ENCODE peak calls at places on chromosomes 11 and 22, in ten cellular contexts. O, T, H, Q, B, I, S, F, N and U are unnamed samples. For H3K36me3, the result is how much of the 10 kb centered on the place peaks cover.

GRCh38 chr11:5258543-5259262 is 4.1 kb upstream of the HBG2 start:
- DNase-seq in F (no peak), Q (no peak), T (no peak), N (no peak), O (no peak), H (no peak), I (no peak), S (no peak), B (peak), U (no peak)

GRCh38 chr11:47924184-47924671 is 56.1 kb upstream of the PTPRJ start:
- DNase-seq in O (no peak), N (no peak), T (no peak), I (peak), F (no peak), S (peak), B (no peak), H (no peak), Q (peak), U (no peak)

GRCh38 chr22:30185129-30185528 is 61.4 kb downstream of the LIF start:
- DNase-seq in B (no peak), F (no peak), O (no peak), T (no peak), S (peak), I (no peak), N (no peak), H (no peak), Q (no peak), U (no peak)

GRCh38 chr11:68021167-68021787 is 9.2 kb upstream of the NDUFS8 start:
- DNase-seq in Q (no peak), O (no peak), I (no peak), H (no peak), N (no peak), S (peak), B (no peak), F (no peak), T (no peak), U (no peak)

GRCh38 chr22:31218565-31219262 is 6.6 kb downstream of the LIMK2 start:
- DNase-seq in S (no peak), N (no peak), T (no peak), H (no peak), B (no peak), O (no peak), Q (no peak), F (no peak), I (no peak), U (no peak)

GRCh38 chr11:104892723-104893511 is 5.3 kb downstream of the CASP12 start:
- DNase-seq in S (peak), H (no peak), Q (no peak), F (no peak), T (no peak), N (no peak), B (peak), O (no peak), I (peak), U (no peak)

GRCh38 chr22:49228431-49229037 is 599.1 kb downstream of the BRD1 start:
- DNase-seq in N (no peak), Q (peak), B (no peak), I (no peak), O (no peak), F (no peak), T (no peak), S (no peak), H (no peak), U (no peak)

GRCh38 chr22:35230839-35231584 is 26.3 kb upstream of the HMGXB4 start:
- DNase-seq in F (no peak), Q (no peak), I (no peak), B (no peak), O (no peak), H (no peak), T (no peak), N (no peak), S (peak), U (no peak)

GRCh38 chr22:16917144-16918003 is 90.6 kb downstream of the GAB4 start:
- DNase-seq in H (peak), T (peak), B (peak), F (peak), O (peak), Q (peak), N (peak), S (peak), I (no peak), U (no peak)

GRCh38 chr11:235180-235997 is 753 bp downstream of the SIRT3 start:
- DNase-seq in F (no peak), I (no peak), S (no peak), T (no peak), N (no peak), Q (peak), H (no peak), O (no peak), B (no peak), U (no peak)

GRCh38 chr22:30420401-30421178 is 5.0 kb upstream of the MTFP1 start:
- DNase-seq in N (no peak), O (no peak), Q (no peak), B (no peak), I (peak), H (no peak), S (peak), T (no peak), F (no peak), U (no peak)

GRCh38 chr22:32736746-32737145 is 64.8 kb upstream of the TIMP3 start:
- DNase-seq in F (no peak), I (no peak), T (no peak), H (no peak), Q (no peak), S (no peak), O (no peak), B (no peak), N (no peak), U (no peak)

GRCh38 chr22:22086501-22087158 is 104.0 kb upstream of the TOP3B start:
- DNase-seq in B (no peak), F (no peak), N (no peak), T (no peak), S (no peak), I (peak), H (no peak), O (no peak), Q (no peak), U (no peak)

DNA sequence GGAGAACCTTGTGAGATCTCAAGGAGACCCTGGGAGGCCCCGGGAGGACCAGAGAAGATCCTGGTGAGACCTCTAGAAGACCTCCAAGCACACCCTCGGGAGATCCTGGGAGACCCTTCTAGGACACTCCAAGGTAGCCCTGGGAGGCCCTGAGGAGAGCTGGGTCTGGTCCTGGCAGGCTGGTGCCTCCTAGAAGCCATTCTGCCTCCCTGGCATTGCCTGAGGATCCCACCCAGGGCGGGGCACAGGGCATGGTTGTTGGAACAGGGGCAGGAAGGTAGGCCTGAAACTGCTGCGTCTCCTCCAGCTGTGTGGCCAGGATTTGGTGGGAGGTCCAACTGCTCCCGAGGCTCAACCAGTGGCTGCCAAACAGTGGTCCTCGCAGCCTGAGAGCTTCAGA is 91.2 kb upstream of the SHISAL1 start:
- DNase-seq in O (no peak), H (no peak), T (no peak), B (no peak), I (no peak), S (no peak), N (no peak), F (no peak), Q (no peak), U (peak)
- H3K27ac ChIP-seq in O (no peak), H (no peak), T (no peak), B (no peak), I (no peak), S (no peak), N (no peak), F (no peak), Q (no peak), U (no peak)

GRCh38 chr11:65655570-65656332 is 7.0 kb downstream of the RELA start:
- DNase-seq in I (no peak), T (no peak), Q (peak), N (no peak), O (no peak), F (no peak), S (no peak), B (no peak), H (no peak), U (no peak)

GRCh38 chr11:65654375-65655349 is 8.1 kb downstream of the RELA start:
- DNase-seq in O (peak), B (no peak), H (no peak), N (no peak), Q (no peak), F (no peak), S (no peak), T (no peak), I (no peak), U (no peak)

GRCh38 chr11:65651589-65652510 is 10.9 kb downstream of the RELA start:
- DNase-seq in T (peak), Q (peak), I (peak), N (no peak), B (no peak), F (no peak), S (peak), H (no peak), O (peak), U (no peak)

GRCh38 chr11:65652511-65653228 is 10.0 kb downstream of the RELA start:
- DNase-seq in N (peak), S (peak), Q (peak), B (peak), H (peak), F (no peak), T (peak), I (peak), O (peak), U (peak)

DNA sequence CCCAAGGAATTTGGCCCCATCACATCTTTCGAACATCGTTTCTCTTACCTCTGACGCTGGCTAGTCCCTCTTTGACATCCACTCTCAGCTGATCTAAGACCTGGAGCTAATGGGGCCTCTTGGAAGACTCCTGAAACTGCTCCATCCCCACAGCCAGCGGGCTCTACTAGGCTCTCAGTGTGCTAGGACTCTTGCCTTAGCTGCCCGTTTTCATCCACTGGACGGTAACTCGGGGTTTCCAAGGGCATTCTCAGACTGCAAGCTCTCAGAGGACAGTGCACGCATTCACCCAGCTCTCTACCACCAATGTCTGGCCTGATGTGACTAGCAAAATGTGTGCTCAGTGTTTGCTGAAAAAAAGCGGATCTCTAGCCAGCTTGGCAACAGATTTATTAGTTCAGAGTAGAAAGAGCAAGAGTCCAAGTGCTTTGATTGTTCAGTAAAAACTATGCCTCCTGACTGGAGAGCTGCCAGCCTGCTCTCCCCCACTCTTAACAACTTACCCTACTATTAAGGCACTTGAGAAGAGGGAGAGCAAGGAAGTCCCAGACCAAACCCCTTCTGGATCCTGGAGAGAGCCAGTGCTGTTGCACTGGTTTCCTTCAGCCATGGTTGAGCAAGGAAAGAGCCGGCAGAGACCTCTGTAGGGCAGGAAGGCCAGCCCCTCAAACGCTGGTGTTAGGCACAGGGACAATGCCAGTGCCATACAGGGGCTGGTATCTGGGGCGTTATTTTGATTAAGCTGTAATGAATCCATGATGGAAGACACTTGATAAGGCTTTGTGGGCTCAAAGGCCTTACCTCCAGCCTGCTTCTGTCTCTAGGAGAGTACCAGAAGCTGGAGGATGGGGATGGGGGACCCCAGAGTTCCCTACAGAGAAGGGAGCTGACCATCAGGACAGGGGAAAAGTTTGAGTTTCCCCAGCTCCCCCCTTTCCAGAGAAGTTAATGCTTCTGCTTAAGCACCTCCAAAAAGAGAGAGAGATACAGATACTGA is 9.2 kb downstream of the RELA start:
- DNase-seq in B (no peak), Q (no peak), S (no peak), H (no peak), N (no peak), F (no peak), T (no peak), O (no peak), I (no peak), U (no peak)
- H3K36me3 ChIP-seq in B (under half), Q (half or more), S (under half), H (under half), N (under half), F (under half), T (half or more), O (under half), I (under half), U (half or more)

GRCh38 chr11:118915941-118916841 is 9.5 kb downstream of the BCL9L start:
- DNase-seq in S (no peak), H (no peak), B (no peak), T (no peak), F (no peak), O (no peak), N (no peak), I (no peak), Q (no peak), U (no peak)
- H3K4me3 ChIP-seq in S (peak), H (no peak), B (no peak), T (peak), F (no peak), O (peak), N (no peak), I (no peak), Q (no peak), U (peak)

DNA sequence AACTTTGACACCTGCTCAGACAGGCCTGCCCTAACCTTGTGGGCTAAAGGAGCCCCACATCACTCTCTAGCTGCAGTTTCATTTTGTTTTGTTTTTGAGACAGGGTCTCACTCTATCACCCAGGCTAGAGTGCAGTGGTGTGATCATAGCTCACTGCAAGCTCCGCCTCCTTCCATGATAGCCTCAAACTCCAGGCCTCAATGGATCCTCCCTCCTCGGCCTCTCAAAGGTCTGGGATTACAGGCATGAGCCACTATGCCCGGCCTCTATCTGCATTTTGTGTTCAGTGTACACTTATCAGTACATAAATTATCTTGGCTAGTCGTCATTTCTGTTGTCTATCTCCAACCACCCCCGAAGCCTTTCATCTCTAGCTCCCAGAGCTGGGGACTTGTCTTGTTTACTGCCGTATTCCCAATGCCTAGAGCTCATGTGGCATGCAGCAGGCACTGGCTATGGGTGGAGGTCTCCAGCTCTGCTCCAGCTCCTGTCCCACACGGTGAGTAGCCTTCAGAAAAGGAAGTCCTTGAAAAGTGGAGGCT is 22.1 kb upstream of the PEX26 start:
- DNase-seq in Q (no peak), N (no peak), I (no peak), H (no peak), O (no peak), F (no peak), S (no peak), B (no peak), T (no peak), U (no peak)
- H3K27ac ChIP-seq in Q (peak), N (no peak), I (peak), H (peak), O (peak), F (no peak), S (peak), B (no peak), T (peak), U (peak)

GRCh38 chr11:61806785-61807184 is 10.0 kb downstream of the FADS1 start:
- DNase-seq in S (no peak), H (no peak), B (no peak), I (no peak), F (no peak), N (no peak), Q (no peak), T (no peak), O (no peak), U (no peak)
- H3K36me3 ChIP-seq in S (half or more), H (under half), B (half or more), I (under half), F (half or more), N (half or more), Q (half or more), T (half or more), O (under half), U (half or more)

GRCh38 chr22:40042312-40042711 is 47.6 kb downstream of the FAM83F start:
- DNase-seq in S (no peak), I (no peak), T (no peak), H (no peak), B (no peak), F (no peak), N (no peak), Q (peak), O (no peak), U (no peak)

GRCh38 chr22:40041738-40042137 is 47.0 kb downstream of the FAM83F start:
- DNase-seq in T (no peak), H (no peak), F (no peak), N (no peak), B (no peak), Q (no peak), I (no peak), O (no peak), S (no peak), U (no peak)

GRCh38 chr22:40044102-40044869 is 49.5 kb downstream of the FAM83F start:
- DNase-seq in S (peak), N (peak), B (peak), T (peak), F (peak), Q (peak), O (peak), I (peak), H (peak), U (peak)

GRCh38 chr22:40043793-40044101 is 49.0 kb downstream of the FAM83F start:
- DNase-seq in F (no peak), N (no peak), Q (no peak), S (no peak), I (no peak), H (no peak), T (no peak), O (no peak), B (no peak), U (no peak)

DNA sequence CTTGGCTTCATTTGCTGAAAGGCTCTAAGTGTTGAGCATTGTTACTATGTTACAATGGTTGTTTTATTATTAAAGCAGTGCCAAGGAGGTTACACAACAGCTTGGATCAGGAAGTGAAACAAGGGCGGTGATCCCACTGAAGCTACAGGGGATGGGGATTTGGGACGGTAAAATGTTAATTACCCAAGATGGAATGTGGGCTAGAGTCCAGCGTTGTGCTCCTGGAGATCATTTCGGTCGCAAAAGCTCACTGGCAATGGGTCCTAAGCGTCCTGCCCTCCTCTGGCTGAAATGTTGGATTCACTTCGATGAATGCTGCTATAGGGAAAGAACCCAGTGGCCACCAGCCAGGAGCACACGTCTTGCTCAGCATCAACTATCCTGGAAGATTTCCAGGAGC is 48.3 kb downstream of the FAM83F start:
- DNase-seq in S (peak), H (no peak), T (no peak), F (no peak), Q (peak), B (no peak), N (no peak), O (peak), I (no peak), U (peak)
- H3K4me3 ChIP-seq in S (no peak), H (no peak), T (peak), F (no peak), Q (no peak), B (no peak), N (no peak), O (no peak), I (no peak), U (no peak)

GRCh38 chr11:44733877-44734276 is 7.1 kb downstream of the TSPAN18 start:
- DNase-seq in I (no peak), H (no peak), O (no peak), N (no peak), B (peak), Q (no peak), S (no peak), F (no peak), T (no peak), U (no peak)
- H3K27ac ChIP-seq in I (no peak), H (no peak), O (no peak), N (no peak), B (no peak), Q (no peak), S (no peak), F (no peak), T (peak), U (no peak)